ENCODE peak calls at places on chromosomes 2 and 18, in seven cellular contexts. U is NCI-H1436; R is HCT116; I is stimulated activated CD8-positive, alpha-beta memory T cell treated with anti-CD3 and anti-CD28 coated beads, Interleukin-4, amount 100 ng/mL, for 1 hour; Q is activated CD4-positive, alpha-beta memory T cell treated with anti-CD3 and anti-CD28 coated beads, Interleukin-2, amount 10 ng/mL, durations not matched to agents 7 days and 5 days; S is K562; F is CD14-positive monocyte. O is an unnamed sample.

GRCh38 chr18:76405761-76406356 is 89.2 kb downstream of the ZNF516 start:
- DNase-seq in U (peak), R (peak), I (peak), Q (no peak), S (peak), F (no peak), O (peak)

GRCh38 chr2:238895901-238896600 is 48.2 kb downstream of the TWIST2 start:
- DNase-seq in U (no peak), R (no peak), I (no peak), Q (no peak), S (no peak), F (no peak), O (no peak)

GRCh38 chr2:55169359-55169758 is 62.7 kb downstream of the CLHC1 start:
- DNase-seq in U (no peak), R (no peak), I (no peak), Q (no peak), S (no peak), F (no peak), O (no peak)

GRCh38 chr2:36478332-36478738 is 119.6 kb downstream of the FEZ2 start:
- DNase-seq in U (no peak), R (peak), I (no peak), Q (no peak), S (no peak), F (no peak), O (no peak)

GRCh38 chr18:63177822-63178525 is 141.6 kb downstream of the BCL2 start:
- DNase-seq in U (peak), R (no peak), I (no peak), Q (no peak), S (no peak), F (no peak), O (no peak)

GRCh38 chr18:3832211-3832610 is 382.2 kb downstream of the TGIF1 start:
- DNase-seq in U (no peak), R (no peak), I (no peak), Q (no peak), S (no peak), F (no peak), O (no peak)

GRCh38 chr2:62309465-62310091 is 113.7 kb downstream of the B3GNT2 start:
- DNase-seq in U (no peak), R (no peak), I (no peak), Q (peak), S (no peak), F (no peak), O (peak)

GRCh38 chr2:220332886-220333285 is 705.5 kb downstream of the SLC4A3 start:
- DNase-seq in U (no peak), R (no peak), I (no peak), Q (no peak), S (no peak), F (no peak), O (no peak)

GRCh38 chr2:68367918-68368656 is 3.0 kb downstream of the PLEK start:
- DNase-seq in U (no peak), R (no peak), I (no peak), Q (no peak), S (no peak), F (no peak), O (no peak)